ENCODE peak calls at places on chromosomes 6 and 20, in nine cellular contexts. T, X, O, U, C, Z, Q, L and E are unnamed samples.

GRCh38 chr6:154950979-154951378 is 44.1 kb upstream of the TIAM2 start:
- DNase-seq in T (no peak), X (no peak), O (no peak), U (no peak), C (no peak), Z (no peak), Q (no peak), L (no peak), E (no peak)

GRCh38 chr6:87789198-87789899 is 87.3 kb upstream of the AKIRIN2 start:
- DNase-seq in T (no peak), X (no peak), O (no peak), U (no peak), C (no peak), Z (no peak), Q (no peak), L (peak; percentile 48), E (no peak)

GRCh38 chr20:432677-433299 is 24.7 kb downstream of the RBCK1 start:
- DNase-seq in T (no peak), X (no peak), O (no peak), U (no peak), C (no peak), Z (no peak), Q (peak; percentile 40), L (no peak), E (no peak)

GRCh38 chr6:48613221-48613949 is 502.4 kb upstream of the PTCHD4 start:
- DNase-seq in T (no peak), X (no peak), O (no peak), U (no peak), C (no peak), Z (no peak), Q (no peak), L (no peak), E (no peak)

GRCh38 chr6:111250743-111251406 is 163.6 kb downstream of the SLC16A10 start:
- DNase-seq in T (no peak), X (no peak), O (no peak), U (no peak), C (no peak), Z (no peak), Q (no peak), L (no peak), E (no peak)

GRCh38 chr6:126721581-126722145 is 381.7 kb downstream of the CENPW start:
- DNase-seq in T (no peak), X (no peak), O (no peak), U (no peak), C (no peak), Z (no peak), Q (no peak), L (peak; percentile 96), E (no peak)

GRCh38 chr6:165767228-165767627 is 104.2 kb upstream of the PDE10A start:
- DNase-seq in T (no peak), X (no peak), O (no peak), U (no peak), C (no peak), Z (no peak), Q (no peak), L (peak; percentile 29), E (no peak)

GRCh38 chr20:48407710-48408109 is 420.1 kb downstream of the PREX1 start:
- DNase-seq in T (no peak), X (no peak), O (no peak), U (no peak), C (no peak), Z (no peak), Q (no peak), L (no peak), E (no peak)

GRCh38 chr20:31861346-31862156 is 8.8 kb downstream of the DUSP15 start:
- DNase-seq in T (peak; percentile 59), X (peak; percentile 70), O (peak; percentile 61), U (peak; percentile 71), C (peak; percentile 63), Z (peak; percentile 61), Q (peak; percentile 80), L (peak; percentile 47), E (peak; percentile 85)

GRCh38 chr6:137819740-137820139 is 47.3 kb upstream of the TNFAIP3 start:
- DNase-seq in T (no peak), X (no peak), O (no peak), U (no peak), C (no peak), Z (no peak), Q (no peak), L (no peak), E (no peak)

GRCh38 chr6:152534541-152534940 is 102.6 kb downstream of the SYNE1 start:
- DNase-seq in T (no peak), X (no peak), O (no peak), U (no peak), C (no peak), Z (no peak), Q (no peak), L (no peak), E (no peak)

GRCh38 chr20:30912006-30912660 is 345.3 kb upstream of the DEFB115 start:
- DNase-seq in T (no peak), X (no peak), O (no peak), U (peak; percentile 10), C (no peak), Z (no peak), Q (no peak), L (no peak), E (no peak)

GRCh38 chr6:47292944-47293343 is 16.8 kb downstream of the TNFRSF21 start:
- DNase-seq in T (no peak), X (no peak), O (no peak), U (no peak), C (no peak), Z (no peak), Q (no peak), L (peak; percentile 51), E (no peak)

GRCh38 chr6:24749292-24749691 is 25.4 kb upstream of the GMNN start:
- DNase-seq in T (no peak), X (no peak), O (no peak), U (no peak), C (no peak), Z (no peak), Q (no peak), L (no peak), E (no peak)

GRCh38 chr6:119612176-119612870 is 262.8 kb upstream of the MAN1A1 start:
- DNase-seq in T (no peak), X (no peak), O (no peak), U (no peak), C (no peak), Z (no peak), Q (no peak), L (peak; percentile 18), E (no peak)

GRCh38 chr20:2054911-2055310 is 46.7 kb upstream of the STK35 start:
- DNase-seq in T (no peak), X (no peak), O (no peak), U (no peak), C (no peak), Z (no peak), Q (no peak), L (no peak), E (no peak)

GRCh38 chr20:4084096-4084495 is 68.7 kb upstream of the RNF24 start:
- DNase-seq in T (no peak), X (no peak), O (no peak), U (no peak), C (no peak), Z (no peak), Q (no peak), L (no peak), E (no peak)

GRCh38 chr6:25404693-25405169 is 125.6 kb downstream of the CARMIL1 start:
- DNase-seq in T (no peak), X (no peak), O (no peak), U (no peak), C (no peak), Z (peak; percentile 56), Q (no peak), L (no peak), E (no peak)

GRCh38 chr6:91464718-91465117 is 877.8 kb upstream of the MAP3K7 start:
- DNase-seq in T (no peak), X (no peak), O (no peak), U (no peak), C (no peak), Z (no peak), Q (no peak), L (no peak), E (no peak)

GRCh38 chr6:36977470-36977941 is 8.5 kb downstream of the MTCH1 start:
- DNase-seq in T (no peak), X (no peak), O (no peak), U (no peak), C (no peak), Z (no peak), Q (no peak), L (no peak), E (peak; percentile 62)

GRCh38 chr6:147401779-147402178 is 106.7 kb upstream of the SAMD5 start:
- DNase-seq in T (no peak), X (no peak), O (no peak), U (no peak), C (no peak), Z (no peak), Q (no peak), L (no peak), E (no peak)

GRCh38 chr6:147406783-147407182 is 101.7 kb upstream of the SAMD5 start:
- DNase-seq in T (no peak), X (no peak), O (no peak), U (no peak), C (no peak), Z (no peak), Q (no peak), L (no peak), E (no peak)

DNA sequence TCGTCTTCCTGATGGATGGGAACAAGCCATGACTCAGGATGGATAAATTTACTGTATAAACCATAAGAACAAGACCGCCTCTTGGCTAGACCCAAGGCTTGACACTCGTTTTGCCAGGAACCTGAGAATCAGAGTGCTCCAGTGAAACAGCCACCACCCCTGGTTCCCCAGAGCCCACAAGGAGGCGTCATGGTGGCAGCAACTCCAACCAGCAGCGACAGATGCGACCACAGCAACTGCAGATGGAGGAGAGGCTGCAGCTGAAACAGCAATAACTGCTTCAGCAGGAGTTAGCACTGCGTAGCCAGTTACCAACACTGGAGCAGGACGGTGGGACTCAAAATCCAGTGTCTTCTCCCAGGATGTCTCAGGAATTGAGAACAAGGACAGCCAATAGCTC is 100.9 kb upstream of the SAMD5 start:
- DNase-seq in T (no peak), X (no peak), O (no peak), U (no peak), C (no peak), Z (no peak), Q (no peak), L (no peak), E (no peak)
- TF ChIP-seq CTCF in T (no peak), X (no peak), O (no peak), U (no peak), C (no peak), Z (no peak), Q (no peak), L (no peak), E (no peak)

GRCh38 chr6:41028618-41029486 is 10.2 kb downstream of the UNC5CL start:
- DNase-seq in T (no peak), X (no peak), O (no peak), U (no peak), C (no peak), Z (no peak), Q (no peak), L (no peak), E (no peak)
- H3K4me3 ChIP-seq in T (peak overlapping the region; percentile 69), X (peak overlapping the region; percentile 44), O (peak overlapping the region; percentile 27), U (peak overlapping the region; percentile 63), C (no peak overlapping the region), Z (peak overlapping the region; percentile 34), Q (peak overlapping the region; percentile 51), L (peak overlapping the region; percentile 33), E (peak overlapping the region; percentile 62)

GRCh38 chr20:20060234-20060998 is 8.1 kb downstream of the CFAP61 start:
- DNase-seq in T (no peak), X (no peak), O (no peak), U (no peak), C (no peak), Z (no peak), Q (no peak), L (no peak), E (no peak)
- H3K36me3 ChIP-seq in T (no peaks in the 10 kb centered on the region), X (no peaks in the 10 kb centered on the region), O (no peaks in the 10 kb centered on the region), U (no peaks in the 10 kb centered on the region), C (no peaks in the 10 kb centered on the region), Z (no peaks in the 10 kb centered on the region), Q (no peaks in the 10 kb centered on the region), L (no peaks in the 10 kb centered on the region), E (no peaks in the 10 kb centered on the region)

GRCh38 chr6:117605169-117605826 is 3.0 kb upstream of the GOPC start:
- DNase-seq in T (no peak), X (no peak), O (no peak), U (no peak), C (peak; percentile 59), Z (peak; percentile 57), Q (no peak), L (peak; percentile 76), E (no peak)
- TF ChIP-seq CTCF in T (peak; percentile 78), X (peak; percentile 38), O (peak; percentile 67), U (peak; percentile 70), C (peak; percentile 69), Z (peak; percentile 63), Q (peak; percentile 49), L (peak; percentile 84), E (peak; percentile 70)